ENCODE peak calls at places on chromosomes 16 and 17, in ten cellular contexts. I is activated CD4-positive, alpha-beta T cell treated with anti-CD3 and anti-CD28 coated beads, Interleukin-2, amount 50 U/mL, for 48 hours; R is sigmoid colon; T is amniotic stem cell; C is left colon; X is SJCRH30; Z is EL; G is RPMI7951; M is NCI-H2171; E is HCT116. S is an unnamed sample.
A peak's percentile ranks its signal among the peaks of the same experiment; 100 is the strongest.

GRCh38 chr16:46862555-46863447 is 21.4 kb upstream of the GPT2 start:
- DNase-seq in I (peak; percentile 12), R (no peak), T (no peak), C (no peak), X (no peak), Z (no peak), G (peak; percentile 13), M (no peak), E (no peak), S (no peak)

GRCh38 chr16:58413359-58413758 is 21.1 kb downstream of the GINS3 start:
- DNase-seq in I (no peak), R (no peak), T (no peak), C (no peak), X (no peak), Z (peak; percentile 33), G (no peak), M (peak; percentile 65), E (no peak), S (no peak)

GRCh38 chr17:41544497-41544896 is 16.4 kb upstream of the KRT19 start:
- DNase-seq in I (no peak), R (no peak), T (no peak), C (peak; percentile 79), X (no peak), Z (no peak), G (no peak), M (peak; percentile 51), E (no peak), S (no peak)

GRCh38 chr17:20187049-20187448 is 177.9 kb downstream of the SPECC1 start:
- DNase-seq in I (no peak), R (no peak), T (no peak), C (no peak), X (no peak), Z (peak; percentile 34), G (peak; percentile 70), M (no peak), E (no peak), S (no peak)

GRCh38 chr16:10126686-10127085 is 55.5 kb downstream of the GRIN2A start:
- DNase-seq in I (no peak), R (no peak), T (no peak), C (no peak), X (no peak), Z (peak; percentile 90), G (peak; percentile 90), M (no peak), E (no peak), S (no peak)

GRCh38 chr16:89706446-89707260 is 5.1 kb upstream of the SPATA2L start:
- DNase-seq in I (no peak), R (no peak), T (no peak), C (no peak), X (no peak), Z (no peak), G (no peak), M (no peak), E (no peak), S (no peak)

GRCh38 chr17:61065263-61065773 is 334.3 kb upstream of the TBX2 start:
- DNase-seq in I (no peak), R (no peak), T (peak; percentile 26), C (no peak), X (peak; percentile 29), Z (peak; percentile 48), G (peak; percentile 43), M (no peak), E (no peak), S (no peak)

GRCh38 chr16:86221085-86221484 is 289.2 kb upstream of the FOXF1 start:
- DNase-seq in I (no peak), R (peak; percentile 55), T (no peak), C (peak; percentile 12), X (no peak), Z (no peak), G (no peak), M (no peak), E (no peak), S (no peak)

GRCh38 chr16:88633684-88634140 is 4.7 kb upstream of the IL17C start:
- DNase-seq in I (peak; percentile 80), R (no peak), T (no peak), C (peak; percentile 72), X (peak; percentile 16), Z (peak; percentile 27), G (peak; percentile 27), M (no peak), E (no peak), S (peak; percentile 64)

S was measured in central memory CD4-positive, alpha-beta T cell.